ENCODE peak calls at places on chromosomes 11 and 22, in eight cellular contexts. E is GM12878, J is A549, R is OCI-LY7, L is thoracic aorta, V is tibial artery, Y is upper lobe of left lung, G is chondrocyte. A is an unnamed sample.
A peak's percentile ranks its signal among the peaks of the same experiment; 100 is the strongest.

GRCh38 chr22:37546436-37547248 is 13.6 kb upstream of the CDC42EP1 start:
- DNase-seq in G (no peak), Y (peak; percentile 86), E (no peak), R (no peak), J (no peak), L (no peak), V (peak; percentile 93), A (no peak)

GRCh38 chr11:62459080-62459479 is 40.2 kb downstream of the SCGB1A1 start:
- DNase-seq in V (no peak), R (no peak), Y (no peak), G (no peak), L (no peak), E (no peak), J (no peak), A (no peak)

GRCh38 chr11:46327829-46328228 is 19.4 kb upstream of the DGKZ start:
- DNase-seq in Y (no peak), R (no peak), E (no peak), L (no peak), J (no peak), G (no peak), V (no peak), A (no peak)

GRCh38 chr11:3986301-3986700 is 108.3 kb upstream of the RRM1 start:
- DNase-seq in G (no peak), R (no peak), E (no peak), V (no peak), L (no peak), Y (no peak), J (no peak), A (no peak)

GRCh38 chr11:77126156-77126775 is 1.8 kb upstream of the MYO7A start:
- DNase-seq in V (no peak), R (no peak), Y (no peak), J (no peak), G (no peak), L (no peak), E (no peak), A (no peak)

GRCh38 chr22:38572065-38572464 is 2.1 kb upstream of the DMC1 start:
- DNase-seq in G (no peak), L (no peak), J (peak; percentile 44), V (no peak), R (peak; percentile 66), E (peak; percentile 12), Y (no peak), A (peak; percentile 50)

GRCh38 chr11:17408641-17409040 is 20.2 kb upstream of the KCNJ11 start:
- DNase-seq in E (no peak), L (no peak), G (no peak), R (no peak), J (no peak), V (no peak), Y (no peak), A (no peak)

GRCh38 chr11:119206512-119207299 is 567 bp downstream of the CBL start:
- DNase-seq in R (peak; percentile 54), L (peak; percentile 10), G (peak; percentile 91), J (no peak), Y (peak; percentile 92), V (no peak), E (no peak), A (peak; percentile 81)

GRCh38 chr11:47980907-47981621 is 705 bp downstream of the PTPRJ start:
- DNase-seq in E (no peak), J (peak; percentile 34), V (no peak), Y (peak; percentile 90), L (no peak), G (no peak), R (peak; percentile 67), A (peak; percentile 67)

GRCh38 chr22:32916025-32916424 is 114.5 kb downstream of the TIMP3 start:
- DNase-seq in Y (no peak), J (no peak), R (no peak), V (no peak), L (no peak), E (no peak), G (no peak), A (no peak)

GRCh38 chr22:47225080-47225930 is 462.9 kb downstream of the TBC1D22A start:
- DNase-seq in E (no peak), G (no peak), V (no peak), R (no peak), J (no peak), L (no peak), Y (no peak), A (no peak)

GRCh38 chr11:70244698-70245097 is 25.8 kb upstream of the PPFIA1 start:
- DNase-seq in Y (no peak), R (no peak), V (no peak), J (peak; percentile 70), G (no peak), L (no peak), E (no peak), A (no peak)

GRCh38 chr11:77473001-77473800 is 693 bp downstream of the PAK1 start:
- DNase-seq in V (peak; percentile 70), G (no peak), R (no peak), E (no peak), L (no peak), J (peak; percentile 15), Y (peak; percentile 91), A (peak; percentile 73)

GRCh38 chr11:113894421-113894996 is 10.1 kb upstream of the HTR3B start:
- DNase-seq in Y (no peak), L (no peak), G (no peak), E (no peak), J (no peak), V (no peak), R (no peak), A (peak; percentile 41)

GRCh38 chr11:2649400-2649799 is 50.4 kb downstream of the KCNQ1OT1 start:
- DNase-seq in R (no peak), G (no peak), E (no peak), L (no peak), J (no peak), Y (no peak), V (no peak), A (no peak)

GRCh38 chr22:26428515-26429457 is at the start of gene ASPHD2:
- DNase-seq in V (no peak), E (peak; percentile 81), L (no peak), R (peak; percentile 90), J (peak; percentile 11), Y (peak; percentile 94), G (no peak), A (peak; percentile 89)

GRCh38 chr11:125300791-125301218 is 136.3 kb downstream of the PKNOX2 start:
- DNase-seq in G (no peak), R (no peak), E (no peak), J (peak; percentile 32), Y (no peak), L (no peak), V (no peak), A (no peak)

GRCh38 chr11:95108671-95109551 is 19.3 kb downstream of the ENDOD1 start:
- DNase-seq in R (no peak), E (no peak), G (no peak), J (no peak), L (no peak), Y (no peak), V (no peak), A (no peak)

GRCh38 chr11:120632579-120632978 is 121.0 kb downstream of the GRIK4 start:
- DNase-seq in J (peak; percentile 7), R (peak; percentile 40), L (no peak), V (no peak), E (no peak), Y (no peak), G (no peak), A (peak; percentile 67)

GRCh38 chr11:84396521-84396920 is 1110.4 kb upstream of the CCDC90B start:
- DNase-seq in R (no peak), G (no peak), Y (no peak), J (no peak), V (no peak), E (no peak), L (no peak), A (no peak)

GRCh38 chr11:1229471-1230120 is 6.7 kb downstream of the MUC5B start:
- DNase-seq in L (no peak), J (no peak), R (no peak), Y (peak; percentile 80), G (peak; percentile 84), V (peak; percentile 60), E (no peak), A (no peak)

GRCh38 chr11:12236744-12237101 is 126.3 kb downstream of the MICAL2 start:
- DNase-seq in E (no peak), V (no peak), J (no peak), Y (no peak), L (no peak), R (no peak), G (no peak), A (no peak)
- TF ChIP-seq CTCF in E (no peak), V (no peak), J (no peak), Y (peak; percentile 11), L (no peak), R (peak; percentile 40), G (peak; percentile 67), A (no peak)

GRCh38 chr22:31583861-31584485 is 78.0 kb downstream of the PISD start:
- DNase-seq in R (no peak), J (no peak), V (no peak), G (no peak), E (no peak), Y (no peak), L (no peak), A (no peak)
- TF ChIP-seq CTCF in R (no peak), J (no peak), V (no peak), G (no peak), E (no peak), Y (no peak), L (no peak), A (no peak)

DNA sequence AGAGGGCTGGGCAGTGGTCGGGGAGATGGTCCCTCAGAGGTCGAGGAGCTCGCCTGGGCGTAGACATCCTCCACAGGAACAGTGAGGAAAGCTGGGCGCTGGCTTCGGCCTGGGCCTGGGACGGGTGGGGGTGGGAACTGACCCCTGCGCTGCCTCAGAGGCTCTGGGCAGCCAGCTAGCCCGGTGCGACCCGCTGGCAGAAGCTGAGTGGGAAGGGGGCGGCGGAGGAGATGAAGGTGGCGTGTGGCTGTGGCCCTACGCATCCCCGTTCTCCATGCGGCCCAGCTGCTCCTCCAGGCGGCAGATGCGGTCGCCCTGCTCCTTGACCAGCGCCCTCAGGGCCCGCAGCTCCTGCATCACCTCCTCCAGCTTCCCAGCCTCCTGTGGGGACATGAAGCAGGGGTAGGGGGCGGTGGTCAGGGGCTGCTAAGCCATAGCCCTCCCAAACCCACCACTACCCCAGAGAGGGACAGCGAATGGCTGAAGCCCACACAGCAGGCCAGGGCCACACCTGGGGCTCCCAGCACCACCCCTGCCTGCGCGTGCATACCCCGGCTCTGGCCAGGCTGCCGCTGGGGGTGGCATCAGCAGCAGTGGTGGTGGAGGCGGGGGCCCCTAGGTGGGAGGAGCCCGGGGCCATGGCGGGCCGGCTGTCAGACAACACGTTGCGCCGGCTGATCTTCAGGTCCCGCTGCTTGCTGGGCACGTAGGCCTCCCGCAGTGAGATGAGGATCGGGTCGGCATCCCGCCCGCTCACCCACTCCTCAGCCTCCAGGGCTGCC is 830 bp upstream of the PTPRCAP start:
- DNase-seq in J (no peak), R (peak; percentile 81), V (no peak), Y (peak; percentile 90), E (no peak), L (no peak), G (peak; percentile 93), A (peak; percentile 81)
- TF ChIP-seq CTCF in J (no peak), R (peak; percentile 28), V (no peak), Y (no peak), E (no peak), L (no peak), G (no peak), A (no peak)

DNA sequence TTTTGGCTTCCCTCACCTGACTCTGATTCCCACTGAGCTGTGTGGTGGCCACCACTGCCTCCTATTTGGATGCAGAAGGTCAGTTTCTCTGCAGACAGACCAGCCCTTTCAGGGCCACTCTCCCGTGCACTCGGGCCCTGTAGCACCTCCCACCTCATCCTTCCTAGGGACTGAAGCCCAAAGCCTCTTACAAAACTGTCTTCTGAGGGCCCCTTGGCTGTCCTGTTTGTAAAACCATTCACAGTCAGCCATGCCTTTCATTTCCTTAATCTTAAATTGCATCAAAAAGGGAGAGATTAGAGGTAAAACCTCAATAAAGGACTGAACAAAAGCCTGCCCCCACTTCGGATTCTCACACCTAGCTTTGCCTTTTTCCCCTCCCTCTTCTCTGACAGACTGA is 247.0 kb upstream of the CADM1 start:
- DNase-seq in E (no peak), J (no peak), V (no peak), Y (no peak), L (no peak), R (no peak), G (no peak), A (no peak)
- TF ChIP-seq CTCF in E (no peak), J (no peak), V (no peak), Y (no peak), L (no peak), R (no peak), G (no peak), A (no peak)